ENCODE peak calls at places on chromosomes 16 and 17, in five cellular contexts. One of them, this sample, is unnamed.

GRCh38 chr17:50518265-50519023 is 10.2 kb downstream of the MYCBPAP start:
- DNase-seq in HCT116: no peak
- DNase-seq in dorsolateral prefrontal cortex: no peak
- DNase-seq in right atrium auricular region: no peak
- DNase-seq in astrocyte: no peak
- DNase-seq in this sample: no peak

GRCh38 chr16:1757714-1758461 is 13.5 kb downstream of the NME3 start:
- DNase-seq in astrocyte: no peak
- DNase-seq in HCT116: no peak
- DNase-seq in dorsolateral prefrontal cortex: no peak
- DNase-seq in right atrium auricular region: no peak
- DNase-seq in this sample: no peak

GRCh38 chr17:45229681-45230409 is 8.2 kb downstream of the FMNL1 start:
- DNase-seq in right atrium auricular region: no peak
- DNase-seq in HCT116: no peak
- DNase-seq in astrocyte: no peak
- DNase-seq in dorsolateral prefrontal cortex: no peak
- DNase-seq in this sample: no peak

GRCh38 chr17:29155966-29156338 is 24.2 kb downstream of the MYO18A start:
- DNase-seq in right atrium auricular region: no peak
- DNase-seq in dorsolateral prefrontal cortex: no peak
- DNase-seq in HCT116: no peak
- DNase-seq in astrocyte: peak
- DNase-seq in this sample: no peak

GRCh38 chr16:3214904-3215600 is 19.9 kb downstream of the ZNF200 start:
- DNase-seq in right atrium auricular region: no peak
- DNase-seq in HCT116: no peak
- DNase-seq in dorsolateral prefrontal cortex: no peak
- DNase-seq in astrocyte: peak
- DNase-seq in this sample: no peak

GRCh38 chr17:20206068-20206467 is 196.9 kb downstream of the SPECC1 start:
- DNase-seq in HCT116: no peak
- DNase-seq in astrocyte: peak
- DNase-seq in dorsolateral prefrontal cortex: no peak
- DNase-seq in right atrium auricular region: no peak
- DNase-seq in this sample: no peak

GRCh38 chr16:86531193-86531550 is 20.8 kb downstream of the FOXF1 start:
- DNase-seq in astrocyte: no peak
- DNase-seq in right atrium auricular region: peak
- DNase-seq in HCT116: no peak
- DNase-seq in dorsolateral prefrontal cortex: peak
- DNase-seq in this sample: no peak

GRCh38 chr17:47239663-47240374 is 13.8 kb upstream of the ITGB3 start:
- DNase-seq in dorsolateral prefrontal cortex: no peak
- DNase-seq in astrocyte: peak
- DNase-seq in right atrium auricular region: peak
- DNase-seq in HCT116: peak
- DNase-seq in this sample: peak

GRCh38 chr17:29172589-29172988 is 7.6 kb downstream of the MYO18A start:
- DNase-seq in dorsolateral prefrontal cortex: no peak
- DNase-seq in right atrium auricular region: no peak
- DNase-seq in HCT116: no peak
- DNase-seq in astrocyte: no peak
- DNase-seq in this sample: no peak

DNA sequence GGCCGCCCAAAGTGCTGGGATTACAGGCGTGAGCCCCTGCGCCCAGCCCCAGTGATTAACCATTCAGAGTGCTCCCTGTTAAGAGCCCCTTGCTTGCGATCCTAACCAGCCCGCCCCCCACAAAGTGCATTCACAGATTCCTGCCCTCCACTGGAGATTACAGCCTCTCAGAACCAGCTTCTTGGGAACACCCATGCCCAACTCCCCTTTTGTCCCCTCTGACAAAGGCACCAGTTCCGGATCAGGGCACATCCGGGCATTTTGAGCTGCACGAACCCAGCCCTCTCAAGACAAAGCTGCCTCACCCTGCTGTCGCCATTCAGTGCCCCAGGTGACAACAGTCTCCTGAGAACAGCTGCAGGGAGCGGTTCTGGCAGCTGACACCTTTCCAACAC is 848 bp upstream of the KRT19 start:
- DNase-seq in astrocyte: no peak
- DNase-seq in HCT116: no peak
- DNase-seq in dorsolateral prefrontal cortex: no peak
- DNase-seq in right atrium auricular region: no peak
- DNase-seq in this sample: no peak
- H3K4me3 ChIP-seq in astrocyte: no peak
- H3K4me3 ChIP-seq in HCT116: peak
- H3K4me3 ChIP-seq in dorsolateral prefrontal cortex: no peak
- H3K4me3 ChIP-seq in right atrium auricular region: no peak
- H3K4me3 ChIP-seq in this sample: no peak

DNA sequence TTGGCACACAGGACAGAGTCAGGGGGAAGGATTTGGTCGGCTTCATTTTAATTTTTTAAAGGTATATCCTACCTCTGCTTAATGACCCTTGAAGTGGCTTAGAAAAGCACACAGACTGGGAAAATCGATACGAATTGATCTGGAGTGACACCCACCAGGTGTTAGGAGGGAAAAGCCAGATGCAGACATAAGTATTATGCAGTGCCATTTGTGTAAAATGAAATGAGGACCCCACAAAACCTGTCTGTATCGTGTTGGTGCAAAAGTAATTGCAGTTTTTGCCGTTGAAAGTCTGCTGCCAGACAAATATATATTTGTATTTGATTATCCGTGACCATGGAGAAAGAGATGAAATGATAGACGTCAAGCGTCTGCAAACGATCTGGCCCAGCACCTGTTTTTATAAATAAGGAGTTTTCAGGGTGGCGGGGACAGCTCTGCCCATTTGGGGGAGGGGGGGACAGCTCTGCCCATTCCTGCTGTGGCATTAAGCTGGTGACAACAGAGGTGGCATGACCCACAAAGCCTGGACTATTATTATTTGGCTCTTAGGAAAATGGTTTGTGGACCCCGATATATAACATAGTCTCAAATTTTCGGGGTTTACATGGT is 143.6 kb upstream of the PLCG2 start:
- DNase-seq in dorsolateral prefrontal cortex: no peak
- DNase-seq in HCT116: no peak
- DNase-seq in right atrium auricular region: no peak
- DNase-seq in astrocyte: no peak
- DNase-seq in this sample: no peak
- H3K4me3 ChIP-seq in dorsolateral prefrontal cortex: no peak
- H3K4me3 ChIP-seq in HCT116: no peak
- H3K4me3 ChIP-seq in right atrium auricular region: no peak
- H3K4me3 ChIP-seq in astrocyte: no peak
- H3K4me3 ChIP-seq in this sample: no peak

DNA sequence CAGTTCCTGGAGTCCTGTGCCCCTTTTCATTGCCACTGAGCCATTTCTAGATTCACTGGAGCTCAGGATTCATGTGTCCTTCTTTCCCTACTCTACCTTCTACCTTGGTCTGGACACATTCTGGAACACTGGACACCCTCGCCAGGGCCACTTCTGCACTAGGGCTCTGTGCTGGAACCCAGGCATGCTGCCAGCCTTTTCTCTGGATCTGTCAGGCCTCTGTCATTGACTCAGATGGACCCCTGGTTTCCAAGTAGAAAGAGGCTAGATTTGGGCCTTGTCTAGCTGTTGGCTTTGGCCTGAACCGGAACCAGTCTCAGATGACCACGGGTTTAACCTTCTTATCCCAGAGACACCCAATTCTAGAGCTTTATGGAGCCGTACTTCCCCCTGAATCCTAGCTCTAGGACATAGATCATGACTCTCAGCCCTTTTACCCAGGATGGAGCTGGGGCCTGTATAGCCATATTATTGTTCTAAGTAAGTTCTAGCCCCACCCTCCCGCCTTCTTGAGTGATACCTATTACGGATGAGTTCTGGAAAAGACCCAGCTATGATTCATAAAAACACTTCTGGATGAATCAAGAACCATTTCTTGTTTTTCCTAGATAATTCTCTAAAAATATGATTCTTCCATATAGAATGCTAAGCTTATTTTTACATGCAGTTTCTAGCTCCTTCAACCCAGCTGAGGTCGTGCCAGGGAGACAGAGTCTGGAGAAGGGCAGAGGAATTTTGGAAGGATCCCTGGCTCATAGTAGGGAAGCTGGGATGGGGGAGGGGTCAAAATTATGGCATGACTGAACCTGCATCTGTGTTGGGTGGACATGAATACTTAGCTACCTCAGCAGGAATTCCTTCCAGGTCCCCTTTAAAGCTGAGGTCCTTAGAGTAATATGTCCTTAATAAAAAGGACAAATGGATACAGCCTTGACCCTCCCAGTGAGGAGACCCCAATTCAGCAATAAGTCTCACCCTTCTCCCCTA is 1.1 kb upstream of the CHRNB1 start:
- DNase-seq in HCT116: no peak
- DNase-seq in right atrium auricular region: no peak
- DNase-seq in dorsolateral prefrontal cortex: no peak
- DNase-seq in astrocyte: peak
- DNase-seq in this sample: no peak
- H3K4me3 ChIP-seq in HCT116: no peak
- H3K4me3 ChIP-seq in right atrium auricular region: no peak
- H3K4me3 ChIP-seq in dorsolateral prefrontal cortex: no peak
- H3K4me3 ChIP-seq in astrocyte: no peak
- H3K4me3 ChIP-seq in this sample: no peak

DNA sequence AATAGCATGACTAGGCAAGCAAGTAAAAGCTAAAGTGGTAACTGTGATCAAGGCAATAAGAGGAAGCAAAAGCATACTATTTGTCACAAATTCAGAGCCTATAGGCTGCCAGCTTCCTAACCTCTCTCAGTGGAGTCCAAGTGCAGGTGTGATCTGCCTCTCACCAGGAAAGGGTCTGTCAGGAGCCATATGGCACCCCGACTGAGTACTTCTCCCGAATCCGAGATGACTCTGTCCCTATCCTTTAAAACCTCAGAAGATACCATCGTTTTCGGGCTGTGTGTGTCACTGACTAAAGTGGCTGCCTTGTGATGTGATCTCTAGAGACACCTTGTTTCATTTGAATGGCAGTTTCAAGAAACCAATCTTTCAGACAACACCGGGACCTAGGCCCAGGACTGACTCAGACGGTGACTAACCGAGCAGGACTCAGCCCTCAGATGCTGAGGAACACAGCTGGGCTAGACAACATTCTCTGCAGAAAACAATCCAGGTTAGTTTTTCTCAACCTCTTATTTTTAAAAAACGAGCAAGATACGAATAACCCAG is 63.6 kb downstream of the SMG6 start:
- DNase-seq in HCT116: no peak
- DNase-seq in right atrium auricular region: peak
- DNase-seq in astrocyte: peak
- DNase-seq in dorsolateral prefrontal cortex: no peak
- DNase-seq in this sample: no peak
- H3K4me3 ChIP-seq in HCT116: no peak
- H3K4me3 ChIP-seq in right atrium auricular region: no peak
- H3K4me3 ChIP-seq in astrocyte: peak
- H3K4me3 ChIP-seq in dorsolateral prefrontal cortex: no peak
- H3K4me3 ChIP-seq in this sample: no peak

This sample was measured in esophagus muscularis mucosa.